ENCODE peak calls at places on chromosomes 5 and 9, in five cellular contexts. One of them, this sample, is unnamed.
A peak's percentile ranks its signal among the peaks of the same experiment; 100 is the strongest.

GRCh38 chr5:3809455-3809854 is 213.8 kb downstream of the IRX1 start:
- DNase-seq in psoas muscle: no peak
- DNase-seq in fibroblast of mammary gland: no peak
- DNase-seq in Panc1: no peak
- DNase-seq in epithelial cell of esophagus: peak; percentile 63
- DNase-seq in this sample: no peak

GRCh38 chr5:135650081-135650480 is 71.3 kb upstream of the CXCL14 start:
- DNase-seq in Panc1: no peak
- DNase-seq in epithelial cell of esophagus: peak; percentile 79
- DNase-seq in fibroblast of mammary gland: no peak
- DNase-seq in psoas muscle: no peak
- DNase-seq in this sample: no peak

GRCh38 chr9:78010419-78010818 is 21.2 kb downstream of the GNAQ start:
- DNase-seq in epithelial cell of esophagus: no peak
- DNase-seq in psoas muscle: no peak
- DNase-seq in Panc1: no peak
- DNase-seq in fibroblast of mammary gland: no peak
- DNase-seq in this sample: no peak

GRCh38 chr5:69414885-69415583 is at the start of gene MARVELD2:
- DNase-seq in epithelial cell of esophagus: peak; percentile 94
- DNase-seq in Panc1: peak; percentile 24
- DNase-seq in fibroblast of mammary gland: no peak
- DNase-seq in psoas muscle: peak; percentile 60
- DNase-seq in this sample: peak; percentile 3

GRCh38 chr5:75113354-75113753 is 61.0 kb upstream of the GCNT4 start:
- DNase-seq in psoas muscle: no peak
- DNase-seq in epithelial cell of esophagus: peak; percentile 92
- DNase-seq in fibroblast of mammary gland: no peak
- DNase-seq in Panc1: no peak
- DNase-seq in this sample: no peak

GRCh38 chr5:87302061-87302460 is 34.4 kb downstream of the RASA1 start:
- DNase-seq in Panc1: no peak
- DNase-seq in fibroblast of mammary gland: peak; percentile 85
- DNase-seq in psoas muscle: no peak
- DNase-seq in epithelial cell of esophagus: peak; percentile 29
- DNase-seq in this sample: peak; percentile 13

GRCh38 chr5:106306313-106307028 is 1364.3 kb downstream of the EFNA5 start:
- DNase-seq in Panc1: no peak
- DNase-seq in fibroblast of mammary gland: no peak
- DNase-seq in psoas muscle: no peak
- DNase-seq in epithelial cell of esophagus: no peak
- DNase-seq in this sample: no peak

GRCh38 chr9:109245300-109245897 is 75.5 kb downstream of the EPB41L4B start:
- DNase-seq in epithelial cell of esophagus: peak; percentile 43
- DNase-seq in Panc1: no peak
- DNase-seq in psoas muscle: no peak
- DNase-seq in fibroblast of mammary gland: no peak
- DNase-seq in this sample: no peak

GRCh38 chr9:69599232-69599971 is 72.8 kb downstream of the APBA1 start:
- DNase-seq in Panc1: no peak
- DNase-seq in epithelial cell of esophagus: no peak
- DNase-seq in fibroblast of mammary gland: peak; percentile 76
- DNase-seq in psoas muscle: no peak
- DNase-seq in this sample: no peak

GRCh38 chr5:136484808-136485207 is 119.5 kb upstream of the TRPC7 start:
- DNase-seq in Panc1: no peak
- DNase-seq in epithelial cell of esophagus: no peak
- DNase-seq in fibroblast of mammary gland: no peak
- DNase-seq in psoas muscle: no peak
- DNase-seq in this sample: no peak

GRCh38 chr5:54243483-54244080 is 66.8 kb downstream of the ARL15 start:
- DNase-seq in epithelial cell of esophagus: peak; percentile 48
- DNase-seq in Panc1: no peak
- DNase-seq in psoas muscle: no peak
- DNase-seq in fibroblast of mammary gland: peak; percentile 64
- DNase-seq in this sample: peak; percentile 28

GRCh38 chr9:134243778-134244467 is 79.6 kb upstream of the RNU6ATAC start:
- DNase-seq in psoas muscle: no peak
- DNase-seq in fibroblast of mammary gland: peak; percentile 14
- DNase-seq in Panc1: no peak
- DNase-seq in epithelial cell of esophagus: no peak
- DNase-seq in this sample: no peak

GRCh38 chr9:97627624-97628023 is 5.5 kb downstream of the TSTD2 start:
- DNase-seq in psoas muscle: no peak
- DNase-seq in Panc1: no peak
- DNase-seq in epithelial cell of esophagus: no peak
- DNase-seq in fibroblast of mammary gland: no peak
- DNase-seq in this sample: no peak

GRCh38 chr5:14913141-14913540 is 41.6 kb upstream of the ANKH start:
- DNase-seq in psoas muscle: no peak
- DNase-seq in epithelial cell of esophagus: no peak
- DNase-seq in fibroblast of mammary gland: no peak
- DNase-seq in Panc1: no peak
- DNase-seq in this sample: peak; percentile 61

GRCh38 chr5:78522476-78523105 is 126.0 kb downstream of the LHFPL2 start:
- DNase-seq in fibroblast of mammary gland: no peak
- DNase-seq in epithelial cell of esophagus: no peak
- DNase-seq in psoas muscle: no peak
- DNase-seq in Panc1: no peak
- DNase-seq in this sample: no peak

GRCh38 chr5:43631182-43631910 is 28.4 kb downstream of the NNT start:
- DNase-seq in epithelial cell of esophagus: peak; percentile 78
- DNase-seq in fibroblast of mammary gland: peak; percentile 87
- DNase-seq in Panc1: peak; percentile 25
- DNase-seq in psoas muscle: peak; percentile 66
- DNase-seq in this sample: peak; percentile 65

GRCh38 chr9:133509179-133510083 is 15.3 kb downstream of the MYMK start:
- DNase-seq in epithelial cell of esophagus: peak; percentile 13
- DNase-seq in fibroblast of mammary gland: no peak
- DNase-seq in Panc1: no peak
- DNase-seq in psoas muscle: peak; percentile 29
- DNase-seq in this sample: no peak

GRCh38 chr5:156893517-156893916 is 43.4 kb downstream of the PPP1R2B start:
- DNase-seq in epithelial cell of esophagus: no peak
- DNase-seq in Panc1: no peak
- DNase-seq in psoas muscle: no peak
- DNase-seq in fibroblast of mammary gland: no peak
- DNase-seq in this sample: no peak

GRCh38 chr5:134784946-134785620 is 26.5 kb downstream of the DDX46 start:
- DNase-seq in fibroblast of mammary gland: peak; percentile 25
- DNase-seq in psoas muscle: no peak
- DNase-seq in Panc1: no peak
- DNase-seq in epithelial cell of esophagus: peak; percentile 36
- DNase-seq in this sample: peak; percentile 86

GRCh38 chr5:152838241-152838786 is 433.2 kb upstream of the NMUR2 start:
- DNase-seq in fibroblast of mammary gland: no peak
- DNase-seq in epithelial cell of esophagus: no peak
- DNase-seq in Panc1: no peak
- DNase-seq in psoas muscle: no peak
- DNase-seq in this sample: no peak

GRCh38 chr9:70058569-70059161 is 15.0 kb downstream of the MAMDC2 start:
- DNase-seq in fibroblast of mammary gland: no peak
- DNase-seq in epithelial cell of esophagus: no peak
- DNase-seq in psoas muscle: no peak
- DNase-seq in Panc1: no peak
- DNase-seq in this sample: no peak

GRCh38 chr9:26131891-26132290 is 453.6 kb upstream of the TUSC1 start:
- DNase-seq in psoas muscle: no peak
- DNase-seq in Panc1: no peak
- DNase-seq in epithelial cell of esophagus: no peak
- DNase-seq in fibroblast of mammary gland: peak; percentile 59
- DNase-seq in this sample: no peak

GRCh38 chr9:113431181-113431580 is 20.6 kb downstream of the C9orf43 start:
- DNase-seq in fibroblast of mammary gland: no peak
- DNase-seq in Panc1: no peak
- DNase-seq in epithelial cell of esophagus: no peak
- DNase-seq in psoas muscle: no peak
- DNase-seq in this sample: no peak

GRCh38 chr5:102532126-102532525 is 33.3 kb upstream of the SLCO6A1 start:
- DNase-seq in psoas muscle: peak; percentile 50
- DNase-seq in Panc1: no peak
- DNase-seq in fibroblast of mammary gland: peak; percentile 72
- DNase-seq in epithelial cell of esophagus: no peak
- DNase-seq in this sample: no peak

GRCh38 chr9:116549786-116550660 is 137.1 kb upstream of the TRIM32 start:
- DNase-seq in fibroblast of mammary gland: peak; percentile 63
- DNase-seq in Panc1: no peak
- DNase-seq in psoas muscle: no peak
- DNase-seq in epithelial cell of esophagus: no peak
- DNase-seq in this sample: no peak

GRCh38 chr5:23717486-23717885 is 210.1 kb downstream of the PRDM9 start:
- DNase-seq in Panc1: no peak
- DNase-seq in epithelial cell of esophagus: no peak
- DNase-seq in fibroblast of mammary gland: no peak
- DNase-seq in psoas muscle: no peak
- DNase-seq in this sample: no peak

GRCh38 chr5:75600535-75600934 is 10.7 kb upstream of the ANKDD1B start:
- DNase-seq in epithelial cell of esophagus: no peak
- DNase-seq in psoas muscle: no peak
- DNase-seq in Panc1: no peak
- DNase-seq in fibroblast of mammary gland: no peak
- DNase-seq in this sample: no peak

GRCh38 chr9:120308495-120308894 is 271.5 kb downstream of the CDK5RAP2 start:
- DNase-seq in psoas muscle: no peak
- DNase-seq in epithelial cell of esophagus: peak; percentile 14
- DNase-seq in Panc1: no peak
- DNase-seq in fibroblast of mammary gland: no peak
- DNase-seq in this sample: no peak

GRCh38 chr5:135386886-135387628 is 12.0 kb downstream of the MACROH2A1 start:
- DNase-seq in epithelial cell of esophagus: peak; percentile 98
- DNase-seq in Panc1: peak; percentile 47
- DNase-seq in psoas muscle: no peak
- DNase-seq in fibroblast of mammary gland: peak; percentile 95
- DNase-seq in this sample: peak; percentile 66

GRCh38 chr5:139382371-139382770 is 726 bp downstream of the SLC23A1 start:
- DNase-seq in fibroblast of mammary gland: no peak
- DNase-seq in psoas muscle: no peak
- DNase-seq in Panc1: no peak
- DNase-seq in epithelial cell of esophagus: no peak
- DNase-seq in this sample: no peak
- H3K4me3 ChIP-seq in fibroblast of mammary gland: no peak overlapping the region
- H3K4me3 ChIP-seq in psoas muscle: no peak overlapping the region
- H3K4me3 ChIP-seq in Panc1: no peak overlapping the region
- H3K4me3 ChIP-seq in epithelial cell of esophagus: no peak overlapping the region
- H3K4me3 ChIP-seq in this sample: no peak overlapping the region

GRCh38 chr5:117880932-117881331 is 1107.4 kb downstream of the DTWD2 start:
- DNase-seq in epithelial cell of esophagus: no peak
- DNase-seq in Panc1: no peak
- DNase-seq in psoas muscle: no peak
- DNase-seq in fibroblast of mammary gland: no peak
- DNase-seq in this sample: no peak
- TF ChIP-seq CTCF in epithelial cell of esophagus: no peak
- TF ChIP-seq CTCF in Panc1: no peak
- TF ChIP-seq CTCF in psoas muscle: no peak
- TF ChIP-seq CTCF in fibroblast of mammary gland: no peak
- TF ChIP-seq CTCF in this sample: no peak

GRCh38 chr9:71643330-71643729 is 125.0 kb downstream of the CEMIP2 start:
- DNase-seq in fibroblast of mammary gland: no peak
- DNase-seq in Panc1: no peak
- DNase-seq in psoas muscle: no peak
- DNase-seq in epithelial cell of esophagus: peak; percentile 47
- DNase-seq in this sample: no peak

GRCh38 chr9:71648453-71648852 is 119.9 kb downstream of the CEMIP2 start:
- DNase-seq in psoas muscle: no peak
- DNase-seq in epithelial cell of esophagus: no peak
- DNase-seq in Panc1: no peak
- DNase-seq in fibroblast of mammary gland: no peak
- DNase-seq in this sample: no peak

GRCh38 chr9:71644819-71645362 is 123.4 kb downstream of the CEMIP2 start:
- DNase-seq in psoas muscle: no peak
- DNase-seq in epithelial cell of esophagus: no peak
- DNase-seq in Panc1: no peak
- DNase-seq in fibroblast of mammary gland: no peak
- DNase-seq in this sample: no peak

GRCh38 chr9:71646131-71646530 is 122.2 kb downstream of the CEMIP2 start:
- DNase-seq in fibroblast of mammary gland: no peak
- DNase-seq in epithelial cell of esophagus: no peak
- DNase-seq in Panc1: no peak
- DNase-seq in psoas muscle: no peak
- DNase-seq in this sample: no peak

DNA sequence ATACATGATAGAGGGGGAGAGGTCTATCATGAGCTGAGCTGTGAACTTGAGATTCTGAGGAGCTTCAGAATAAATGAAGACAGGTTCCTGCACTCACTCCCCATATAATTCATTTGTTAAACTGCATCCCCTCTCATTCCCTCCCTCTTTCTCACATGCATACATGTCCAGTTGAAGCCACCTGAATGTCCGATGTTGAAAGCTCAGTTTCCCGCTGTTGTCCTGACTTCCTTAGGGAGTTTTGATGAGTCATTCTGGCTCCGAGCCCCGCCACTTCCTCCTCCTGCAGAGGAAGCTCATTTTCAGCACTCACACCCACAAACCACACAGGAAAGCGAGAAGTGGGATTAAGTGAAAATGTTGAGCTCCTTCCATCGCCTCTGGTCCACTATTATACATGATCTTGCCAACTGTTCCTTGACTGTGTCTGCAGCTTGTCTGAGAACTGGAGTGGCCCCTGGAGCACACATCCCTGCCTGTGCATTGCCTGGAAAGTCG is 121.2 kb downstream of the CEMIP2 start:
- DNase-seq in fibroblast of mammary gland: peak; percentile 81
- DNase-seq in epithelial cell of esophagus: peak; percentile 82
- DNase-seq in Panc1: no peak
- DNase-seq in psoas muscle: peak; percentile 72
- DNase-seq in this sample: peak; percentile 78
- H3K4me3 ChIP-seq in fibroblast of mammary gland: no peak overlapping the region
- H3K4me3 ChIP-seq in epithelial cell of esophagus: no peak overlapping the region
- H3K4me3 ChIP-seq in Panc1: peak overlapping the region; percentile 0
- H3K4me3 ChIP-seq in psoas muscle: no peak overlapping the region
- H3K4me3 ChIP-seq in this sample: no peak overlapping the region

GRCh38 chr5:115069087-115069968 is 100.4 kb downstream of the TRIM36 start:
- DNase-seq in epithelial cell of esophagus: peak; percentile 67
- DNase-seq in Panc1: no peak
- DNase-seq in psoas muscle: no peak
- DNase-seq in fibroblast of mammary gland: peak; percentile 53
- DNase-seq in this sample: peak; percentile 24
- TF ChIP-seq CTCF in epithelial cell of esophagus: peak; percentile 87
- TF ChIP-seq CTCF in Panc1: peak; percentile 76
- TF ChIP-seq CTCF in psoas muscle: peak; percentile 45
- TF ChIP-seq CTCF in fibroblast of mammary gland: peak; percentile 69
- TF ChIP-seq CTCF in this sample: peak; percentile 79

GRCh38 chr5:64096771-64097170 is 68.9 kb upstream of the RNF180 start:
- DNase-seq in fibroblast of mammary gland: no peak
- DNase-seq in psoas muscle: no peak
- DNase-seq in Panc1: no peak
- DNase-seq in epithelial cell of esophagus: no peak
- DNase-seq in this sample: no peak

GRCh38 chr5:64100203-64100602 is 65.4 kb upstream of the RNF180 start:
- DNase-seq in epithelial cell of esophagus: no peak
- DNase-seq in psoas muscle: no peak
- DNase-seq in Panc1: no peak
- DNase-seq in fibroblast of mammary gland: no peak
- DNase-seq in this sample: no peak
- H3K4me3 ChIP-seq in epithelial cell of esophagus: no peak overlapping the region
- H3K4me3 ChIP-seq in psoas muscle: no peak overlapping the region
- H3K4me3 ChIP-seq in Panc1: no peak overlapping the region
- H3K4me3 ChIP-seq in fibroblast of mammary gland: no peak overlapping the region
- H3K4me3 ChIP-seq in this sample: no peak overlapping the region

This sample was measured in astrocyte of the cerebellum.